ENCODE peak calls at places on chromosomes 5 and 9, in nine cellular contexts. I is kidney epithelial cell; T is cardiac fibroblast; X is foreskin fibroblast; M is uterus; J is kidney; R is mesenchymal stem cell; N is lung; V is CD8-positive, alpha-beta T cell. Y is an unnamed sample.
A peak's percentile ranks its signal among the peaks of the same experiment; 100 is the strongest.

GRCh38 chr5:3313569-3313968 is 282.1 kb upstream of the IRX1 start:
- DNase-seq in I (no peak), T (no peak), X (no peak), M (no peak), J (no peak), R (no peak), N (no peak), V (no peak), Y (no peak)

GRCh38 chr9:97954550-97954989 is 16.6 kb upstream of the HEMGN start:
- DNase-seq in I (peak; percentile 19), T (peak; percentile 13), X (no peak), M (no peak), J (no peak), R (peak; percentile 19), N (peak; percentile 47), V (peak; percentile 70), Y (peak; percentile 9)

GRCh38 chr5:43702815-43703214 is 99.8 kb downstream of the NNT start:
- DNase-seq in I (no peak), T (peak; percentile 50), X (peak; percentile 39), M (no peak), J (no peak), R (no peak), N (no peak), V (no peak), Y (peak; percentile 5)

GRCh38 chr5:127885176-127885575 is 182.0 kb downstream of the CCDC192 start:
- DNase-seq in I (no peak), T (no peak), X (no peak), M (no peak), J (no peak), R (no peak), N (no peak), V (no peak), Y (no peak)

GRCh38 chr5:169294621-169295020 is 6.3 kb downstream of the SLIT3 start:
- DNase-seq in I (no peak), T (no peak), X (no peak), M (no peak), J (no peak), R (no peak), N (no peak), V (no peak), Y (no peak)

GRCh38 chr5:145586664-145587307 is 248.4 kb downstream of the PRELID2 start:
- DNase-seq in I (no peak), T (no peak), X (no peak), M (no peak), J (no peak), R (no peak), N (no peak), V (no peak), Y (no peak)

GRCh38 chr5:81542242-81542641 is 148.3 kb upstream of the ACOT12 start:
- DNase-seq in I (no peak), T (no peak), X (no peak), M (no peak), J (no peak), R (no peak), N (no peak), V (no peak), Y (no peak)

GRCh38 chr5:16936150-16937022 is at the start of gene MYO10:
- DNase-seq in I (no peak), T (peak; percentile 89), X (peak; percentile 78), M (peak; percentile 71), J (peak; percentile 96), R (peak; percentile 78), N (peak; percentile 83), V (no peak), Y (peak; percentile 79)

GRCh38 chr5:40833712-40834229 is 1.3 kb downstream of the RPL37 start:
- DNase-seq in I (no peak), T (no peak), X (no peak), M (no peak), J (no peak), R (no peak), N (no peak), V (no peak), Y (no peak)

GRCh38 chr5:180808461-180809000 is 5.9 kb upstream of the MGAT1 start:
- DNase-seq in I (no peak), T (no peak), X (no peak), M (no peak), J (peak; percentile 48), R (no peak), N (no peak), V (no peak), Y (no peak)

GRCh38 chr5:164540174-164540573 is 1034.8 kb downstream of the MAT2B start:
- DNase-seq in I (no peak), T (no peak), X (no peak), M (no peak), J (no peak), R (no peak), N (no peak), V (no peak), Y (no peak)

GRCh38 chr5:54514269-54514668 is 3.3 kb upstream of the SNX18 start:
- DNase-seq in I (no peak), T (no peak), X (no peak), M (no peak), J (no peak), R (no peak), N (no peak), V (no peak), Y (no peak)

DNA sequence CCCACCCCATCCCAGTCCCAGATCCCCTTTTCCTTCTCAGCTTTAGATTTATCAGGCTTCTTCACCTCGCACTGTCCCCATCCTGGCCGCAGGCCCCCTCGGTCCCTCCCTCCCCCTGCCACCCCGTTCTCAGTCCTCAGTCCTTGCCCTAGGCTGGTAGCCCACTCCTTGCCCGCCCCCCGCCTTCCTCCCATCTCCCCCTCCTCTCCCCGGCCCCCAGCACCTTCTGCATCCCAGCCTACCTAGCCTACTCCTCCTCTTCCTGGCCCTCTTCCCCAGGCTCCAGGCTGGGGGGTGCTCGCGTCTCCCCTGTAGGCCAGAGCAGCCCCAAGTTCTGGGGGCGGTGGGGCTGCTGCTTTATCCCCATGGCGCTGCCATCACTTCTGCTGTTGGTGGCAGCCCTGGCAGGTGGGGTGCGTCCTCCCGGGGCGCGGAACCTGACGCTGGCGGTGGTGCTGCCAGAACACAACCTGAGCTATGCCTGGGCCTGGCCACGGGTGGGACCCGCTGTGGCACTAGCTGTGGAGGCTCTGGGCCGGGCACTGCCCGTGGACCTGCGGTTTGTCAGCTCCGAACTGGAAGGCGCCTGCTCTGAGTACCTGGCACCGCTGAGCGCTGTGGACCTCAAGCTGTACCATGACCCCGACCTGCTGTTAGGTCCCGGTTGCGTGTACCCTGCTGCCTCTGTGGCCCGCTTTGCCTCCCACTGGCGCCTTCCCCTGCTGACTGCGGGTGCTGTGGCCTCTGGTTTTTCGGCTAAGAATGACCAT is 838 bp downstream of the NPR2 start:
- DNase-seq in I (no peak), T (no peak), X (no peak), M (no peak), J (no peak), R (no peak), N (no peak), V (no peak), Y (no peak)
- H3K4me3 ChIP-seq in I (peak overlapping the region; percentile 49), T (peak overlapping the region; percentile 55), X (peak overlapping the region; percentile 62), M (peak overlapping the region; percentile 47), J (no peak overlapping the region), R (no peak overlapping the region), N (no peak overlapping the region), V (no peak overlapping the region), Y (peak overlapping the region; percentile 53)

DNA sequence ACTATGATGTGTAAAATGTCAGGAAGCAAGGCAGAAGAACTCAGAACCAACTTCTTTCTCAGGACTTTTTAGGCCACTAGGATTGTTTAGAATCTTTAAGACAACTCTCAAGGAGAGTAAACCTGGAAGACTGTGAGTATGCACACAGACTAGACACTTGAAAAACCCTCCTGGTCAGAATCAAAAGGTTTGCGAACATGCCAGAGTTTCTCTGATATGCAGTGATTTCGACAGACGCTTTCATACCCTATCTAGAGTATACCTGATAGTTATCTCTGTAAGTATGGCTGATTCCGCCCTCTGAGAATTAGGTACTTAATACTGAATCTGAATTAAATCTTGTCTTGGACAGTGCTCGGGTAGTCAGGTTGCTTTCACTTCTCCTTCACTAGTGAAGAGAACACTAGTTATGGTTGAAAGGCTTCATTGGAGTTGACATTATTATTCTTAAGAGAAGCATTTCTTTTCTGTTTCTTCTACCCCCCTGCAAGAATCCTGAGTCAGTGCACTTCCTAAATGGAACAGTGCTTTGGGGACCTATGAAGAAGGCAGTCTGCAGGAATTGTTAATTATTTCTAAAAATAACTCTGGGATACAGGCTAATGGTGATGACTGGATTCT is 158.1 kb downstream of the HACD4 start:
- DNase-seq in I (peak; percentile 71), T (peak; percentile 3), X (peak; percentile 41), M (no peak), J (no peak), R (peak; percentile 26), N (no peak), V (no peak), Y (peak; percentile 71)
- H3K4me3 ChIP-seq in I (no peak overlapping the region), T (no peak overlapping the region), X (no peak overlapping the region), M (no peak overlapping the region), J (no peak overlapping the region), R (no peak overlapping the region), N (no peak overlapping the region), V (no peak overlapping the region), Y (no peak overlapping the region)

GRCh38 chr9:129336601-129337286 is 158.7 kb upstream of the IER5L start:
- DNase-seq in I (no peak), T (peak; percentile 85), X (peak; percentile 39), M (peak; percentile 56), J (peak; percentile 87), R (peak; percentile 70), N (peak; percentile 40), V (peak; percentile 65), Y (peak; percentile 80)
- H3K4me3 ChIP-seq in I (no peak overlapping the region), T (peak overlapping the region; percentile 17), X (peak overlapping the region; percentile 7), M (peak overlapping the region; percentile 26), J (peak overlapping the region; percentile 54), R (peak overlapping the region; percentile 18), N (no peak overlapping the region), V (peak overlapping the region; percentile 50), Y (peak overlapping the region; percentile 20)

DNA sequence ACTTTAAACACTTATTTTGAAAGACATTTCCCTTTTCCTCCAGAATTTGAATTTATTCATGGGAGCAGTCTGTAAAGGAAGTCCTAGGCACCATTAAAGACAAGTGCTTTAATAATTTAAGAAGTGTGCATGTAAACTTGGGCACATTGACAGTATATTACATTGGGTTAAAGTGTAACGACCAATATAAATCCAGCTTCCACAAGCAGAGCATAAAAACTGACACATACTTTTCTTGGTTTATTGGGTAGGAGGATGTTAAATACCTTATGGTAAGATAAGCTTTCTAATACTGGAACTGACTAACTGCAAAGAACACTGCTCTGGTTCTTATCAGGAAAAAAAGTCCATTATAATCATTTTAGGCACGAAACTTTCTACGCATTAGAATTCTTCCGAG is 1.1 kb upstream of the ENTREP1 start:
- DNase-seq in I (no peak), T (no peak), X (no peak), M (no peak), J (no peak), R (no peak), N (no peak), V (no peak), Y (no peak)
- H3K4me3 ChIP-seq in I (no peak overlapping the region), T (no peak overlapping the region), X (no peak overlapping the region), M (peak overlapping the region; percentile 63), J (no peak overlapping the region), R (no peak overlapping the region), N (no peak overlapping the region), V (no peak overlapping the region), Y (no peak overlapping the region)